ENCODE peak calls at places on chromosomes 13 and 19, in nine cellular contexts. Y is suprapubic skin, F is WERI-Rb-1, W is fibroblast of lung, R is hepatocyte, U is cardiac muscle cell, D is gastrocnemius medialis, E is adrenal gland, Q is left lung. L is an unnamed sample.

GRCh38 chr19:16266586-16266942 is 58.1 kb upstream of the KLF2 start:
- DNase-seq in D (no peak), Q (no peak), R (no peak), Y (no peak), F (no peak), U (no peak), W (no peak), E (no peak), L (peak; percentile 75)

GRCh38 chr19:53057904-53058579 is 13.5 kb downstream of the ERVV-2 start:
- DNase-seq in W (no peak), F (peak; percentile 90), R (peak; percentile 86), U (peak; percentile 15), Q (no peak), D (no peak), Y (no peak), E (no peak), L (no peak)

GRCh38 chr19:4374451-4375163 is 25.7 kb downstream of the SH3GL1 start:
- DNase-seq in D (peak; percentile 70), R (peak; percentile 86), E (peak; percentile 96), U (peak; percentile 84), W (peak; percentile 95), Y (peak; percentile 93), F (no peak), Q (peak; percentile 78), L (no peak)

GRCh38 chr13:89315287-89315686 is 1644.1 kb downstream of the SLITRK5 start:
- DNase-seq in R (no peak), W (peak; percentile 26), U (peak; percentile 11), F (no peak), Y (no peak), E (no peak), Q (no peak), D (no peak), L (no peak)

GRCh38 chr19:11435833-11436313 is 438 bp downstream of the PRKCSH start:
- DNase-seq in D (no peak), W (peak; percentile 20), E (peak; percentile 52), U (peak; percentile 30), F (no peak), Y (no peak), Q (peak; percentile 50), R (peak; percentile 59), L (no peak)

GRCh38 chr19:35083678-35084077 is 31.9 kb upstream of the FXYD3 start:
- DNase-seq in Y (no peak), R (no peak), W (no peak), F (no peak), Q (no peak), E (no peak), U (no peak), D (no peak), L (no peak)

GRCh38 chr19:49807174-49807830 is 5.8 kb downstream of the FUZ start:
- DNase-seq in D (no peak), F (no peak), R (no peak), W (no peak), E (no peak), U (no peak), Q (no peak), Y (no peak), L (no peak)

GRCh38 chr19:15464394-15465385 is at the start of gene RASAL3:
- DNase-seq in E (no peak), Y (no peak), D (no peak), F (no peak), Q (peak; percentile 55), W (no peak), U (peak; percentile 46), R (no peak), L (peak; percentile 83)

GRCh38 chr19:6730153-6730804 is 7.1 kb downstream of the GPR108 start:
- DNase-seq in E (peak; percentile 81), R (peak; percentile 92), U (no peak), D (no peak), Q (peak; percentile 87), W (no peak), F (peak; percentile 47), Y (peak; percentile 72), L (no peak)

GRCh38 chr13:21526707-21527454 is 67.8 kb upstream of the ZDHHC20 start:
- DNase-seq in R (peak; percentile 15), W (no peak), D (no peak), U (no peak), Q (no peak), F (no peak), E (no peak), Y (no peak), L (no peak)

GRCh38 chr13:43304945-43305344 is 281.6 kb downstream of the DNAJC15 start:
- DNase-seq in Q (no peak), Y (no peak), W (no peak), U (no peak), F (no peak), D (no peak), R (no peak), E (no peak), L (no peak)
- TF ChIP-seq CTCF in Q (no peak), Y (no peak), W (no peak), U (no peak), F (peak; percentile 23), D (no peak), R (no peak), E (no peak), L (no peak)

GRCh38 chr13:97385854-97386253 is 48.1 kb upstream of the RAP2A start:
- DNase-seq in F (no peak), U (no peak), Q (no peak), Y (no peak), E (no peak), D (no peak), W (no peak), R (no peak), L (no peak)

GRCh38 chr13:97385146-97385545 is 48.8 kb upstream of the RAP2A start:
- DNase-seq in U (no peak), W (no peak), E (no peak), R (no peak), Q (no peak), D (no peak), F (no peak), Y (no peak), L (no peak)

GRCh38 chr13:97388385-97388784 is 45.6 kb upstream of the RAP2A start:
- DNase-seq in F (no peak), D (no peak), E (no peak), R (no peak), W (no peak), U (no peak), Y (no peak), Q (no peak), L (no peak)

GRCh38 chr13:97387487-97388353 is 46.2 kb upstream of the RAP2A start:
- DNase-seq in Q (no peak), U (no peak), D (no peak), E (no peak), W (no peak), F (no peak), Y (no peak), R (no peak), L (no peak)

DNA sequence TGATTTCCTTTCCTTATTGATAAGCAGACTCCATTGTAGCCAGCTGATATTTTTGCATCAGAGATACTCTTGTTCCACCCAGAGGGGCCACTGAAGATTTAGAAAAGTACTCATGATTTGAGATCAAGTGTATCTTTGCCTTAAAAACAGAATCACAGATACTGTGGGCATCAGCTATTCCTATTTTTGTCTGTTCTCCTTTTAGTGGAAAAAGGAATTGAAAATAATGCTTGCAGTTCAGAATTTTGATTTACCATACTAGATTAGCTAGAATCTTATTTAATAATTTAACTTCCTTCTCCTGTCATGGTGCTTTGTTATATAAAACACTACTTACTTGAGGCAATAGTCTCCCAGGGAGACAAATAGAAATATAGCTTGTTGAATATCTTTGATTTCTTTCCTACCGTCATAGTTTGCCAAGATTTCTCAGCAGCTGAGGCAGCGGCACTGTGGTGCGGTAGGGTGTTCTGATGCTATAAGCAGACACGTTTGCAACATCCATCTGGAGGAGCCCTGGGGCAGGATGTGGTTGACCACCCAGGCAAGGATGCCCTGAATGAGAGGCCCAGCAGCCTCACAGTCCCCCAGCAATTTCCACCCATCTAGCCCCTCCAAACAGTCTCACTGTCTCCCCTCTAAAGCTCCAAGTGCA is 47.0 kb upstream of the RAP2A start:
- DNase-seq in U (peak; percentile 22), Q (peak; percentile 45), Y (no peak), F (no peak), W (no peak), D (no peak), E (peak; percentile 45), R (no peak), L (peak; percentile 3)
- H3K27ac ChIP-seq in U (no peak overlapping the region), Q (peak overlapping the region; percentile 77), Y (peak overlapping the region; percentile 55), F (no peak overlapping the region), W (no peak overlapping the region), D (no peak overlapping the region), E (no peak overlapping the region), R (no peak overlapping the region), L (no peak overlapping the region)

GRCh38 chr13:23772717-23773116 is 116.5 kb downstream of the MIPEP start:
- DNase-seq in Y (no peak), D (no peak), E (no peak), Q (no peak), U (no peak), W (no peak), F (no peak), R (no peak), L (no peak)

GRCh38 chr13:23767806-23768205 is 121.4 kb downstream of the MIPEP start:
- DNase-seq in U (no peak), W (no peak), Y (no peak), E (no peak), F (no peak), R (no peak), D (no peak), Q (no peak), L (no peak)

GRCh38 chr13:23771966-23772365 is 117.2 kb downstream of the MIPEP start:
- DNase-seq in Y (no peak), D (no peak), R (no peak), W (peak; percentile 19), F (no peak), E (no peak), U (no peak), Q (no peak), L (no peak)

GRCh38 chr13:23766939-23767338 is 122.3 kb downstream of the MIPEP start:
- DNase-seq in W (no peak), R (no peak), Y (no peak), Q (no peak), D (no peak), F (no peak), E (no peak), U (no peak), L (no peak)

GRCh38 chr13:23770428-23770827 is 118.8 kb downstream of the MIPEP start:
- DNase-seq in Q (no peak), W (no peak), R (no peak), E (no peak), D (no peak), F (peak; percentile 64), Y (no peak), U (no peak), L (no peak)
- H3K36me3 ChIP-seq in Q (no peaks in the 10 kb centered on the region), W (no peaks in the 10 kb centered on the region), R (no peaks in the 10 kb centered on the region), E (no peaks in the 10 kb centered on the region), D (no peaks in the 10 kb centered on the region), F (no peaks in the 10 kb centered on the region), Y (no peaks in the 10 kb centered on the region), U (no peaks in the 10 kb centered on the region), L (no peaks in the 10 kb centered on the region)

DNA sequence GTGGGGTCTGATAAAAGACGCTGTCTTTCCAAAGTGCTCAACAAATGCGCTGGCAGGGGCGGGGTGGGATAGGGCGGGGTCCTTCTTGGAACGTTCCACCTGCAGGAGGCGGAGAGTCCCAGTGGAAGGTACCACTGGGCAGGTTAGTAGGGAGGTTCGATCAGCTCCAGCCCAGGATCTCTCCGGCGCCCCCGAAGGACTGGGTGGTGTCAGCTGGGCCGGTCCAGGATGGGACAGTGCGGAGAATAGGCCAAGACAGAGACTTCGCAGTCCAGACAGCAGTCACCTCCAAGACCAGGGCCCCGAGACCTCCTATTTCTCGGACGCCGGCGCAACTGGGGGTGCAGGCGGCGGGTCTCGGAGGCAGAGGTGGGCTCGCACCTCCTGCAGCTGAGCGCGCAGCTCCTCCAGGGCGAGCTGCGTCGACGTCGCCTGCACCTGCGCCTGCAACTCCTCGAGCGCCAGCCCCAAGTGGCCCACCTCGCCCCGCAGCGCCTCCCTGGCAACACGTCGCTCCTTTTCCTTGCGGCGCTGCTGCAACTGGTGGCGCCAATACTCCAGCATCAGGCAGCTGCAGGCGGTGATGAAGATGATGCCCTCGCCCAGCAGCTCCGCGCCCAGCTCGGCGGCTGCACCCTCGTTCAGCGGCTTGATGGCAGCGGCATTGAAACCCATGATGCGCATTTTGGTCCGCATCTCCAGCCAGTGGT is 21.6 kb downstream of the VASP start:
- DNase-seq in W (peak; percentile 27), R (peak; percentile 76), U (peak; percentile 43), Y (no peak), D (no peak), E (peak; percentile 80), F (no peak), Q (no peak), L (no peak)
- TF ChIP-seq CTCF in W (no peak), R (peak; percentile 22), U (no peak), Y (no peak), D (no peak), E (no peak), F (no peak), Q (no peak), L (no peak)

L was measured in CD8-positive, alpha-beta T cell.